ENCODE peak calls at places on chromosomes 12 and 14, in six cellular contexts. H is NCI-H510A, G is foreskin fibroblast, P is activated T-helper 1 cell treated with Interleukin-2 at 50 U/mL for 16 hours, F is prostate gland, K is uterus. X is an unnamed sample.
A peak's percentile ranks its signal among the peaks of the same experiment; 100 is the strongest.

GRCh38 chr12:47602330-47602729 is 103.5 kb downstream of the RPAP3 start:
- DNase-seq in H (no peak), G (no peak), P (no peak), F (no peak), K (no peak), X (no peak)

GRCh38 chr12:80189241-80189640 is 89.9 kb downstream of the OTOGL start:
- DNase-seq in H (no peak), G (peak; percentile 79), P (no peak), F (no peak), K (no peak), X (no peak)

GRCh38 chr12:116853507-116853906 is 27.7 kb downstream of the HRK start:
- DNase-seq in H (no peak), G (no peak), P (no peak), F (no peak), K (no peak), X (no peak)

GRCh38 chr12:80937391-80938238 is at the start of gene LIN7A:
- DNase-seq in H (peak; percentile 47), G (peak; percentile 37), P (no peak), F (peak; percentile 23), K (peak; percentile 58), X (no peak)

GRCh38 chr14:90799420-90799819 is 16.8 kb downstream of the TTC7B start:
- DNase-seq in H (no peak), G (no peak), P (no peak), F (no peak), K (no peak), X (no peak)

GRCh38 chr12:78787576-78787975 is 77.0 kb upstream of the SYT1 start:
- DNase-seq in H (no peak), G (no peak), P (no peak), F (no peak), K (no peak), X (no peak)

GRCh38 chr12:78977463-78977862 is 112.9 kb downstream of the SYT1 start:
- DNase-seq in H (no peak), G (peak; percentile 5), P (no peak), F (no peak), K (no peak), X (no peak)

GRCh38 chr12:49646871-49647270 is 23.5 kb downstream of the PRPF40B start:
- DNase-seq in H (no peak), G (no peak), P (no peak), F (no peak), K (no peak), X (no peak)

GRCh38 chr12:69994593-69995222 is 169.7 kb downstream of the MYRFL start:
- DNase-seq in H (no peak), G (no peak), P (no peak), F (peak; percentile 7), K (no peak), X (no peak)

GRCh38 chr12:51128905-51129304 is 44.0 kb downstream of the TFCP2 start:
- DNase-seq in H (no peak), G (no peak), P (no peak), F (no peak), K (no peak), X (no peak)

GRCh38 chr12:98725481-98726247 is 80.6 kb downstream of the APAF1 start:
- DNase-seq in H (no peak), G (peak; percentile 62), P (no peak), F (no peak), K (peak; percentile 35), X (no peak)

GRCh38 chr12:129531004-129531403 is 372.8 kb downstream of the TMEM132D start:
- DNase-seq in H (no peak), G (no peak), P (no peak), F (no peak), K (no peak), X (no peak)

GRCh38 chr12:101779626-101780025 is 40.4 kb upstream of the SYCP3 start:
- DNase-seq in H (no peak), G (no peak), P (no peak), F (no peak), K (no peak), X (no peak)

GRCh38 chr12:110002691-110003515 is 3.7 kb downstream of the ANKRD13A start:
- DNase-seq in H (no peak), G (peak; percentile 48), P (no peak), F (peak; percentile 49), K (no peak), X (no peak)

GRCh38 chr12:124537525-124538193 is 29.8 kb downstream of the NCOR2 start:
- DNase-seq in H (no peak), G (no peak), P (no peak), F (no peak), K (no peak), X (peak; percentile 72)

GRCh38 chr12:67661311-67662011 is 12.9 kb downstream of the DYRK2 start:
- DNase-seq in H (no peak), G (peak; percentile 73), P (no peak), F (no peak), K (no peak), X (peak; percentile 70)

GRCh38 chr12:51689972-51690371 is 98.9 kb downstream of the SCN8A start:
- DNase-seq in H (no peak), G (no peak), P (no peak), F (no peak), K (no peak), X (no peak)

GRCh38 chr12:53725824-53726223 is 1.4 kb downstream of the CALCOCO1 start:
- DNase-seq in H (no peak), G (no peak), P (no peak), F (no peak), K (no peak), X (no peak)

GRCh38 chr12:124175731-124176130 is 119.2 kb upstream of the RFLNA start:
- DNase-seq in H (no peak), G (no peak), P (no peak), F (no peak), K (no peak), X (peak; percentile 63)

GRCh38 chr12:3669594-3669993 is 83.3 kb downstream of the CRACR2A start:
- DNase-seq in H (no peak), G (no peak), P (no peak), F (no peak), K (no peak), X (no peak)

GRCh38 chr12:100058482-100059029 is 73.8 kb upstream of the ANKS1B start:
- DNase-seq in H (no peak), G (peak; percentile 81), P (no peak), F (no peak), K (no peak), X (no peak)

GRCh38 chr14:102063092-102063807 is 23.6 kb downstream of the HSP90AA1 start:
- DNase-seq in H (peak; percentile 52), G (peak; percentile 87), P (peak; percentile 53), F (peak; percentile 89), K (peak; percentile 85), X (peak; percentile 83)

GRCh38 chr12:109836916-109837315 is 3.7 kb upstream of the TRPV4 start:
- DNase-seq in H (no peak), G (peak; percentile 42), P (no peak), F (no peak), K (no peak), X (no peak)

GRCh38 chr14:24958271-24958670 is 91.7 kb downstream of the STXBP6 start:
- DNase-seq in H (no peak), G (no peak), P (no peak), F (no peak), K (no peak), X (no peak)

GRCh38 chr12:104049278-104050257 is at the start of gene GLT8D2:
- DNase-seq in H (no peak), G (peak; percentile 89), P (no peak), F (peak; percentile 30), K (peak; percentile 71), X (no peak)

GRCh38 chr14:36496346-36496745 is 23.7 kb downstream of the NKX2-1 start:
- DNase-seq in H (no peak), G (no peak), P (no peak), F (no peak), K (no peak), X (no peak)

GRCh38 chr14:75205586-75205985 is 29.2 kb upstream of the TMED10 start:
- DNase-seq in H (no peak), G (peak; percentile 71), P (no peak), F (no peak), K (no peak), X (no peak)

GRCh38 chr12:117012189-117012805 is 86.9 kb downstream of the TESC start:
- DNase-seq in H (no peak), G (no peak), P (no peak), F (no peak), K (no peak), X (peak; percentile 32)

GRCh38 chr14:104877066-104877805 is 12.2 kb downstream of the CEP170B start:
- DNase-seq in H (no peak), G (no peak), P (no peak), F (no peak), K (no peak), X (no peak)

GRCh38 chr12:12899530-12900380 is 8.4 kb downstream of the GPRC5A start:
- DNase-seq in H (no peak), G (peak; percentile 95), P (no peak), F (no peak), K (peak; percentile 88), X (no peak)

GRCh38 chr12:111673503-111673902 is 12.3 kb downstream of the BRAP start:
- DNase-seq in H (no peak), G (peak; percentile 20), P (no peak), F (no peak), K (no peak), X (peak; percentile 0)

GRCh38 chr12:6197996-6198395 is 2.2 kb upstream of the CD9 start:
- DNase-seq in H (no peak), G (no peak), P (no peak), F (peak; percentile 54), K (peak; percentile 50), X (no peak)

GRCh38 chr12:72289633-72290032 is 17.5 kb downstream of the TRHDE start:
- DNase-seq in H (no peak), G (no peak), P (no peak), F (no peak), K (no peak), X (no peak)

GRCh38 chr14:61564623-61565091 is 130.7 kb upstream of the HIF1A start:
- DNase-seq in H (no peak), G (peak; percentile 95), P (no peak), F (no peak), K (no peak), X (no peak)

GRCh38 chr14:66403183-66403582 is 83.0 kb upstream of the CCDC196 start:
- DNase-seq in H (peak; percentile 4), G (peak; percentile 9), P (no peak), F (no peak), K (no peak), X (no peak)

X was measured in NCI-H446 treated with DMSO at 0.1 percent for 48 hours.